ENCODE peak calls at places on chromosomes 12 and 14, in nine cellular contexts. K is T-helper 1 cell, L is HS-5, D is ACHN, O is T-helper 2 cell, I is trophoblast cell, E is GM19239, R is esophagus squamous epithelium, B is AG09319. M is an unnamed sample.
A peak's percentile ranks its signal among the peaks of the same experiment; 100 is the strongest.

GRCh38 chr12:18653465-18653864 is 84.3 kb downstream of the PLCZ1 start:
- DNase-seq in R (no peak), B (no peak), K (no peak), O (no peak), I (no peak), E (no peak), L (no peak), D (no peak), M (no peak)

GRCh38 chr14:105420141-105420975 is 731 bp downstream of the MTA1 start:
- DNase-seq in B (no peak), K (peak; percentile 24), D (no peak), I (no peak), E (peak; percentile 71), O (no peak), R (no peak), L (no peak), M (no peak)

GRCh38 chr12:89836026-89836425 is 127.4 kb upstream of the ATP2B1 start:
- DNase-seq in L (no peak), D (no peak), K (no peak), B (no peak), O (no peak), R (no peak), E (no peak), I (no peak), M (no peak)

GRCh38 chr14:61898568-61898967 is 136.3 kb downstream of the SNAPC1 start:
- DNase-seq in E (no peak), I (no peak), K (no peak), R (no peak), L (no peak), B (no peak), D (no peak), O (no peak), M (no peak)

GRCh38 chr14:35549551-35549950 is 15.6 kb downstream of the INSM2 start:
- DNase-seq in R (no peak), I (no peak), B (no peak), D (no peak), L (no peak), O (no peak), K (no peak), E (no peak), M (no peak)

GRCh38 chr12:2805146-2805525 is 7.3 kb upstream of the ITFG2 start:
- DNase-seq in B (no peak), E (no peak), L (no peak), K (no peak), I (no peak), O (no peak), D (no peak), R (no peak), M (no peak)

GRCh38 chr12:107732365-107732764 is 28.6 kb downstream of the PRDM4 start:
- DNase-seq in L (no peak), O (no peak), D (no peak), I (no peak), R (no peak), K (no peak), B (no peak), E (no peak), M (no peak)

GRCh38 chr14:95110178-95110577 is 47.2 kb downstream of the DICER1 start:
- DNase-seq in L (no peak), K (no peak), D (no peak), I (no peak), B (no peak), E (no peak), O (no peak), R (no peak), M (no peak)

GRCh38 chr12:127280393-127281275 is 986.3 kb upstream of the TMEM132C start:
- DNase-seq in K (peak; percentile 19), D (peak; percentile 60), E (peak; percentile 42), L (no peak), R (no peak), I (peak; percentile 35), O (peak; percentile 71), B (no peak), M (peak; percentile 99)

GRCh38 chr12:95102916-95103671 is 29.7 kb upstream of the NR2C1 start:
- DNase-seq in K (no peak), B (peak; percentile 52), O (peak; percentile 95), E (peak; percentile 42), I (peak; percentile 12), D (peak; percentile 99), R (no peak), L (peak; percentile 95), M (no peak)

GRCh38 chr12:120361506-120362208 is 7.3 kb downstream of the MSI1 start:
- DNase-seq in I (peak; percentile 75), L (no peak), E (no peak), R (no peak), K (no peak), D (no peak), B (peak; percentile 25), O (peak; percentile 42), M (peak; percentile 91)

GRCh38 chr12:80590085-80590484 is 117.3 kb upstream of the MYF6 start:
- DNase-seq in E (no peak), D (no peak), L (no peak), R (no peak), O (no peak), B (no peak), I (peak; percentile 86), K (no peak), M (no peak)

GRCh38 chr12:32558941-32559340 is 120.2 kb upstream of the DNM1L start:
- DNase-seq in L (no peak), D (no peak), K (no peak), B (peak; percentile 86), E (peak; percentile 56), R (no peak), I (no peak), O (peak; percentile 79), M (no peak)

GRCh38 chr12:64522316-64522715 is 70.4 kb downstream of the TBK1 start:
- DNase-seq in R (no peak), B (no peak), O (peak; percentile 37), E (no peak), L (no peak), K (no peak), D (no peak), I (no peak), M (no peak)

GRCh38 chr12:123233505-123234299 is 466 bp downstream of the MTRFR start:
- DNase-seq in O (no peak), I (no peak), L (no peak), R (no peak), D (no peak), E (no peak), K (no peak), B (no peak), M (no peak)

GRCh38 chr14:33377596-33378390 is 439.1 kb downstream of the NPAS3 start:
- DNase-seq in B (no peak), L (no peak), K (no peak), O (no peak), R (no peak), I (no peak), D (no peak), E (no peak), M (no peak)

GRCh38 chr12:54059668-54060067 is 6.0 kb downstream of the HOXC4 start:
- DNase-seq in R (no peak), L (no peak), E (no peak), B (no peak), D (no peak), K (no peak), O (no peak), I (no peak), M (no peak)

GRCh38 chr12:122880668-122881067 is 15.3 kb downstream of the VPS37B start:
- DNase-seq in O (no peak), R (no peak), E (no peak), D (peak; percentile 64), I (peak; percentile 42), L (no peak), K (no peak), B (no peak), M (no peak)

GRCh38 chr14:89165810-89166209 is 251.2 kb downstream of the FOXN3 start:
- DNase-seq in I (no peak), E (no peak), B (no peak), K (no peak), L (no peak), O (no peak), R (no peak), D (no peak), M (no peak)

GRCh38 chr14:72948481-72949138 is 22.3 kb downstream of the DCAF4 start:
- DNase-seq in E (peak; percentile 61), B (peak; percentile 28), L (no peak), K (peak; percentile 35), R (no peak), D (peak; percentile 57), O (peak; percentile 52), I (peak; percentile 87), M (no peak)

GRCh38 chr12:69196302-69197288 is 42.8 kb upstream of the CPSF6 start:
- DNase-seq in L (no peak), I (peak; percentile 7), E (no peak), B (no peak), R (no peak), K (no peak), O (peak; percentile 17), D (peak; percentile 19), M (no peak)

GRCh38 chr12:105384220-105384619 is 53.7 kb downstream of the C12orf75 start:
- DNase-seq in R (no peak), B (no peak), E (no peak), O (no peak), I (no peak), L (no peak), D (no peak), K (no peak), M (no peak)

GRCh38 chr14:60805881-60806569 is 71.5 kb downstream of the MNAT1 start:
- DNase-seq in K (no peak), R (no peak), B (peak; percentile 39), L (no peak), O (peak; percentile 29), D (no peak), I (peak; percentile 3), E (no peak), M (no peak)

GRCh38 chr12:131266591-131267467 is 313.1 kb downstream of the ADGRD1 start:
- DNase-seq in R (no peak), I (no peak), K (no peak), D (no peak), O (no peak), B (no peak), E (no peak), L (no peak), M (no peak)

GRCh38 chr12:103647267-103647666 is 60.2 kb downstream of the STAB2 start:
- DNase-seq in D (no peak), B (no peak), O (no peak), K (no peak), E (no peak), L (peak; percentile 78), R (no peak), I (no peak), M (no peak)

M was measured in H1.